ENCODE peak calls at places on chromosomes 4 and X, in eight cellular contexts. One of them, this sample, is unnamed.

GRCh38 chrX:72052415-72053090 is 79.2 kb downstream of the RTL5 start:
- DNase-seq in osteoblast: peak; percentile 77
- DNase-seq in uterus: no peak
- DNase-seq in astrocyte: peak; percentile 36
- DNase-seq in SK-N-SH: no peak
- DNase-seq in esophagus squamous epithelium: no peak
- DNase-seq in pancreas: no peak
- DNase-seq in colonic mucosa: no peak
- DNase-seq in this sample: no peak

GRCh38 chrX:139930923-139931645 is 1.8 kb downstream of the ATP11C start:
- DNase-seq in osteoblast: peak; percentile 80
- DNase-seq in uterus: no peak
- DNase-seq in pancreas: peak; percentile 14
- DNase-seq in astrocyte: no peak
- DNase-seq in SK-N-SH: peak; percentile 42
- DNase-seq in colonic mucosa: peak; percentile 34
- DNase-seq in esophagus squamous epithelium: no peak
- DNase-seq in this sample: no peak

GRCh38 chr4:3037957-3038451 is 36.3 kb downstream of the HTT-AS start:
- DNase-seq in uterus: peak; percentile 29
- DNase-seq in pancreas: no peak
- DNase-seq in colonic mucosa: no peak
- DNase-seq in SK-N-SH: no peak
- DNase-seq in astrocyte: no peak
- DNase-seq in esophagus squamous epithelium: no peak
- DNase-seq in osteoblast: peak; percentile 39
- DNase-seq in this sample: no peak

GRCh38 chrX:39725928-39726619 is 371.7 kb downstream of the BCOR start:
- DNase-seq in SK-N-SH: peak; percentile 24
- DNase-seq in esophagus squamous epithelium: no peak
- DNase-seq in astrocyte: peak; percentile 89
- DNase-seq in pancreas: no peak
- DNase-seq in colonic mucosa: no peak
- DNase-seq in osteoblast: no peak
- DNase-seq in uterus: peak; percentile 68
- DNase-seq in this sample: no peak

GRCh38 chr4:114393295-114394038 is 205.1 kb upstream of the UGT8 start:
- DNase-seq in esophagus squamous epithelium: no peak
- DNase-seq in astrocyte: peak; percentile 47
- DNase-seq in osteoblast: no peak
- DNase-seq in uterus: no peak
- DNase-seq in pancreas: no peak
- DNase-seq in colonic mucosa: no peak
- DNase-seq in SK-N-SH: no peak
- DNase-seq in this sample: no peak

GRCh38 chr4:173827707-173828106 is 297.7 kb upstream of the HAND2 start:
- DNase-seq in uterus: no peak
- DNase-seq in astrocyte: no peak
- DNase-seq in colonic mucosa: no peak
- DNase-seq in osteoblast: no peak
- DNase-seq in pancreas: no peak
- DNase-seq in esophagus squamous epithelium: no peak
- DNase-seq in SK-N-SH: no peak
- DNase-seq in this sample: no peak

GRCh38 chr4:156568041-156568440 is 403.6 kb downstream of the PDGFC start:
- DNase-seq in colonic mucosa: no peak
- DNase-seq in uterus: no peak
- DNase-seq in esophagus squamous epithelium: no peak
- DNase-seq in osteoblast: no peak
- DNase-seq in SK-N-SH: no peak
- DNase-seq in pancreas: no peak
- DNase-seq in astrocyte: peak; percentile 74
- DNase-seq in this sample: no peak

GRCh38 chr4:165502919-165503907 is 124.4 kb downstream of the CPE start:
- DNase-seq in uterus: no peak
- DNase-seq in pancreas: no peak
- DNase-seq in esophagus squamous epithelium: no peak
- DNase-seq in SK-N-SH: no peak
- DNase-seq in colonic mucosa: no peak
- DNase-seq in astrocyte: peak; percentile 52
- DNase-seq in osteoblast: no peak
- DNase-seq in this sample: no peak

GRCh38 chrX:2484721-2485459 is 15.9 kb downstream of the DHRSX start:
- DNase-seq in osteoblast: peak; percentile 91
- DNase-seq in astrocyte: peak; percentile 38
- DNase-seq in SK-N-SH: no peak
- DNase-seq in uterus: no peak
- DNase-seq in esophagus squamous epithelium: no peak
- DNase-seq in colonic mucosa: no peak
- DNase-seq in pancreas: no peak
- DNase-seq in this sample: peak; percentile 63

GRCh38 chr4:8865681-8866310 is 5.8 kb downstream of the HMX1 start:
- DNase-seq in astrocyte: no peak
- DNase-seq in pancreas: no peak
- DNase-seq in uterus: no peak
- DNase-seq in colonic mucosa: no peak
- DNase-seq in esophagus squamous epithelium: no peak
- DNase-seq in osteoblast: no peak
- DNase-seq in SK-N-SH: no peak
- DNase-seq in this sample: no peak

GRCh38 chrX:30874851-30875250 is 14.2 kb downstream of the TAB3 start:
- DNase-seq in pancreas: no peak
- DNase-seq in colonic mucosa: no peak
- DNase-seq in astrocyte: no peak
- DNase-seq in uterus: no peak
- DNase-seq in SK-N-SH: no peak
- DNase-seq in esophagus squamous epithelium: no peak
- DNase-seq in osteoblast: no peak
- DNase-seq in this sample: no peak

GRCh38 chrX:30870572-30870971 is 18.5 kb downstream of the TAB3 start:
- DNase-seq in SK-N-SH: no peak
- DNase-seq in pancreas: no peak
- DNase-seq in uterus: no peak
- DNase-seq in esophagus squamous epithelium: no peak
- DNase-seq in astrocyte: no peak
- DNase-seq in osteoblast: no peak
- DNase-seq in colonic mucosa: no peak
- DNase-seq in this sample: no peak

GRCh38 chrX:30880058-30880457 is 9.0 kb downstream of the TAB3 start:
- DNase-seq in pancreas: no peak
- DNase-seq in astrocyte: no peak
- DNase-seq in SK-N-SH: no peak
- DNase-seq in colonic mucosa: no peak
- DNase-seq in osteoblast: no peak
- DNase-seq in esophagus squamous epithelium: no peak
- DNase-seq in uterus: no peak
- DNase-seq in this sample: no peak

GRCh38 chrX:30876367-30876766 is 12.7 kb downstream of the TAB3 start:
- DNase-seq in astrocyte: no peak
- DNase-seq in SK-N-SH: no peak
- DNase-seq in uterus: no peak
- DNase-seq in pancreas: no peak
- DNase-seq in colonic mucosa: no peak
- DNase-seq in osteoblast: no peak
- DNase-seq in esophagus squamous epithelium: no peak
- DNase-seq in this sample: no peak

GRCh38 chrX:30875957-30876356 is 13.1 kb downstream of the TAB3 start:
- DNase-seq in colonic mucosa: no peak
- DNase-seq in osteoblast: no peak
- DNase-seq in esophagus squamous epithelium: no peak
- DNase-seq in uterus: no peak
- DNase-seq in pancreas: no peak
- DNase-seq in SK-N-SH: no peak
- DNase-seq in astrocyte: peak; percentile 64
- DNase-seq in this sample: no peak
- H3K27ac ChIP-seq in colonic mucosa: no peak overlapping the region
- H3K27ac ChIP-seq in osteoblast: peak overlapping the region; percentile 60
- H3K27ac ChIP-seq in esophagus squamous epithelium: peak overlapping the region; percentile 60
- H3K27ac ChIP-seq in uterus: no peak overlapping the region
- H3K27ac ChIP-seq in pancreas: no peak overlapping the region
- H3K27ac ChIP-seq in SK-N-SH: no peak overlapping the region
- H3K27ac ChIP-seq in astrocyte: no peak overlapping the region
- H3K27ac ChIP-seq in this sample: no peak overlapping the region

GRCh38 chr4:43048570-43048969 is 156.1 kb downstream of the GRXCR1 start:
- DNase-seq in colonic mucosa: no peak
- DNase-seq in esophagus squamous epithelium: no peak
- DNase-seq in osteoblast: no peak
- DNase-seq in astrocyte: no peak
- DNase-seq in pancreas: no peak
- DNase-seq in SK-N-SH: no peak
- DNase-seq in uterus: no peak
- DNase-seq in this sample: no peak
- TF ChIP-seq CTCF in colonic mucosa: no peak
- TF ChIP-seq CTCF in esophagus squamous epithelium: no peak
- TF ChIP-seq CTCF in osteoblast: no peak
- TF ChIP-seq CTCF in astrocyte: no peak
- TF ChIP-seq CTCF in pancreas: no peak
- TF ChIP-seq CTCF in SK-N-SH: peak; percentile 41
- TF ChIP-seq CTCF in uterus: no peak
- TF ChIP-seq CTCF in this sample: no peak

GRCh38 chr4:183322326-183322725 is at the start of gene CLDN24:
- DNase-seq in astrocyte: no peak
- DNase-seq in pancreas: no peak
- DNase-seq in colonic mucosa: no peak
- DNase-seq in SK-N-SH: no peak
- DNase-seq in osteoblast: no peak
- DNase-seq in esophagus squamous epithelium: no peak
- DNase-seq in uterus: no peak
- DNase-seq in this sample: no peak
- H3K27ac ChIP-seq in astrocyte: no peak within 1 kb of the TSS
- H3K27ac ChIP-seq in pancreas: no peak within 1 kb of the TSS
- H3K27ac ChIP-seq in colonic mucosa: no peak within 1 kb of the TSS
- H3K27ac ChIP-seq in SK-N-SH: no peak within 1 kb of the TSS
- H3K27ac ChIP-seq in osteoblast: no peak within 1 kb of the TSS
- H3K27ac ChIP-seq in esophagus squamous epithelium: no peak within 1 kb of the TSS
- H3K27ac ChIP-seq in uterus: no peak within 1 kb of the TSS
- H3K27ac ChIP-seq in this sample: no peak within 1 kb of the TSS

GRCh38 chrX:64204252-64204651 is 1.3 kb downstream of the AMER1 start:
- DNase-seq in SK-N-SH: peak; percentile 60
- DNase-seq in uterus: peak; percentile 16
- DNase-seq in colonic mucosa: peak; percentile 19
- DNase-seq in osteoblast: peak; percentile 70
- DNase-seq in astrocyte: no peak
- DNase-seq in esophagus squamous epithelium: no peak
- DNase-seq in pancreas: peak; percentile 21
- DNase-seq in this sample: peak; percentile 46

GRCh38 chrX:64206556-64207162 is 1.2 kb upstream of the AMER1 start:
- DNase-seq in esophagus squamous epithelium: no peak
- DNase-seq in colonic mucosa: no peak
- DNase-seq in osteoblast: peak; percentile 35
- DNase-seq in uterus: peak; percentile 34
- DNase-seq in astrocyte: no peak
- DNase-seq in pancreas: peak; percentile 17
- DNase-seq in SK-N-SH: no peak
- DNase-seq in this sample: peak; percentile 10

GRCh38 chrX:64205441-64205734 is at the start of gene AMER1:
- DNase-seq in astrocyte: no peak
- DNase-seq in osteoblast: no peak
- DNase-seq in SK-N-SH: no peak
- DNase-seq in esophagus squamous epithelium: no peak
- DNase-seq in colonic mucosa: no peak
- DNase-seq in uterus: no peak
- DNase-seq in pancreas: no peak
- DNase-seq in this sample: no peak

GRCh38 chrX:64204701-64205440 is 637 bp downstream of the AMER1 start:
- DNase-seq in uterus: peak; percentile 24
- DNase-seq in astrocyte: peak; percentile 17
- DNase-seq in SK-N-SH: peak; percentile 75
- DNase-seq in pancreas: peak; percentile 43
- DNase-seq in osteoblast: peak; percentile 81
- DNase-seq in colonic mucosa: peak; percentile 31
- DNase-seq in esophagus squamous epithelium: no peak
- DNase-seq in this sample: peak; percentile 50

DNA sequence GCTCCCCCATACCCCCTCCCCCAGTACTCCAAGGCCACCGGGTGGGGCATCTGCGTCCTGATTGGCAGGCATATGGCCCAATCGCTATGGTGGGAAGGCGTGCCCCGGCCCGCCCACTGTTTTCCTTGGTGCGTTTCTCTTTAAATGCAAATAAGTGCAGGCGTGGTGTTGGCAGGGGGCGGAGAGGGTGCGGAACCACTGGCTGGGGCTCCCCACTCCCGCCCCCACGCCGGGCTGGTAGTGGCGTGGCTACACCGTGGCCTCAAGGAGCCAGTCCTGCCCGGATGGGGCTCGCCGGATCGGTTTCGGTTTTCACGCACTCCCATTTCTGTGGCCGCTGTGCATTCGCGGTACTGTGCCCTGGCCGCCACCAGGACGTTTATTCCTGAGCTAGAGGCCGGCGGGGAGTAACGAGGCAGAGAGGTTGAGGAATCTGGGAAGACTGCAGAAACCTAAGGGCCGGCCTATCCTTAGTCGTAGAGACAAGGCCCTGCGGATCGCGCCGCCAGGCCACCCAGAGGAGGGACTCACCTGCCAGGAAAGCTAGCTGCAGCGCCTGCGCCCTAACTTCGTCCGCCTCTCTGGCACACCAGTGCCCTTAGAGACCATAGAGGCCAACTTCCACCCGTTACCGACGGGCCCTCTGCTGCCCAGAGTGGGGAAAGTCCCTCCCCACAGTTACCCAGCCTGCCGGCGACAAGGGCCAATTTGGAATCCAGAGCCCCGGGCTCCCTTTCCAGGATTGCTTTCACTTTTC is 405 bp upstream of the AMER1 start:
- DNase-seq in osteoblast: peak; percentile 97
- DNase-seq in SK-N-SH: peak; percentile 93
- DNase-seq in astrocyte: peak; percentile 86
- DNase-seq in uterus: peak; percentile 95
- DNase-seq in colonic mucosa: peak; percentile 93
- DNase-seq in pancreas: peak; percentile 93
- DNase-seq in esophagus squamous epithelium: peak; percentile 36
- DNase-seq in this sample: peak; percentile 94
- TF ChIP-seq CTCF in osteoblast: peak; percentile 10
- TF ChIP-seq CTCF in SK-N-SH: peak; percentile 43
- TF ChIP-seq CTCF in astrocyte: no peak
- TF ChIP-seq CTCF in uterus: no peak
- TF ChIP-seq CTCF in colonic mucosa: no peak
- TF ChIP-seq CTCF in pancreas: no peak
- TF ChIP-seq CTCF in esophagus squamous epithelium: no peak
- TF ChIP-seq CTCF in this sample: peak; percentile 23

DNA sequence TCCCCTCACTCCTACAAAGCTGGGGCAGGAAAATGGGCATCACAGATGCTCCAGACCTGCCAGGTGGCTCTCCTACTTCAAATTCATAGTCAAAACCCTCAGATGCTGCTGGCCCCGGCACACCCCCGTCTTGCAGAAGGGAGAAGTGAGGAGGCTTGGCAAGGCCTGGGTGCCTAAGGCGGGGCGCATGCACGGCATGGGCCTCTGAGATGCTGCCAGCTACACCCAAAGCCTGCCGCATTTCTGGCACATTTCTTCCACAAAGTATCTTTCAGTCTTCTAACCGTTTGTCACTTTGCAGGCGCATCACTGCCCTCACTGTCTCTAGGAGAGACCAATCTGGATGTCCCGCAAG is 19.6 kb downstream of the WDR1 start:
- DNase-seq in colonic mucosa: no peak
- DNase-seq in SK-N-SH: no peak
- DNase-seq in uterus: no peak
- DNase-seq in astrocyte: no peak
- DNase-seq in esophagus squamous epithelium: no peak
- DNase-seq in pancreas: no peak
- DNase-seq in osteoblast: no peak
- DNase-seq in this sample: peak; percentile 54
- H3K27ac ChIP-seq in colonic mucosa: peak overlapping the region; percentile 53
- H3K27ac ChIP-seq in SK-N-SH: no peak overlapping the region
- H3K27ac ChIP-seq in uterus: peak overlapping the region; percentile 85
- H3K27ac ChIP-seq in astrocyte: peak overlapping the region; percentile 97
- H3K27ac ChIP-seq in esophagus squamous epithelium: peak overlapping the region; percentile 82
- H3K27ac ChIP-seq in pancreas: no peak overlapping the region
- H3K27ac ChIP-seq in osteoblast: peak overlapping the region; percentile 99
- H3K27ac ChIP-seq in this sample: peak overlapping the region; percentile 90